ENCODE peak calls at places on chromosomes 2 and 18, in eight cellular contexts. O, S, L, Z, Y, K, E and G are unnamed samples.

GRCh38 chr2:240569523-240569997 is 1.3 kb downstream of the RNPEPL1 start:
- DNase-seq in O (peak; percentile 50), S (no peak), L (no peak), Z (no peak), Y (no peak), K (no peak), E (peak; percentile 23), G (no peak)

GRCh38 chr2:176178807-176179271 is 9.6 kb upstream of the HOXD1 start:
- DNase-seq in O (no peak), S (no peak), L (no peak), Z (no peak), Y (no peak), K (no peak), E (no peak), G (no peak)

GRCh38 chr2:43005975-43006833 is 213.8 kb upstream of the HAAO start:
- DNase-seq in O (no peak), S (no peak), L (no peak), Z (no peak), Y (no peak), K (no peak), E (no peak), G (no peak)

GRCh38 chr2:101697794-101698418 is 399 bp downstream of the MAP4K4 start:
- DNase-seq in O (no peak), S (no peak), L (peak; percentile 21), Z (no peak), Y (no peak), K (no peak), E (peak; percentile 50), G (no peak)

GRCh38 chr18:9827856-9828793 is 57.6 kb upstream of the TXNDC2 start:
- DNase-seq in O (peak; percentile 74), S (peak; percentile 86), L (peak; percentile 61), Z (no peak), Y (peak; percentile 97), K (no peak), E (no peak), G (no peak)

GRCh38 chr2:217279571-217279970 is 419.7 kb upstream of the TNP1 start:
- DNase-seq in O (no peak), S (no peak), L (no peak), Z (no peak), Y (no peak), K (no peak), E (no peak), G (no peak)

GRCh38 chr2:232879618-232880494 is 9.8 kb downstream of the SNORC start:
- DNase-seq in O (peak; percentile 33), S (no peak), L (no peak), Z (no peak), Y (no peak), K (no peak), E (no peak), G (no peak)

GRCh38 chr2:242034996-242035814 is 165.7 kb downstream of the RTP5 start:
- DNase-seq in O (no peak), S (no peak), L (no peak), Z (no peak), Y (no peak), K (no peak), E (no peak), G (no peak)

GRCh38 chr18:6578686-6579085 is 150.8 kb upstream of the ARHGAP28 start:
- DNase-seq in O (no peak), S (no peak), L (no peak), Z (no peak), Y (no peak), K (no peak), E (no peak), G (no peak)

GRCh38 chr18:79625195-79625923 is 54.2 kb upstream of the CTDP1 start:
- DNase-seq in O (no peak), S (no peak), L (peak; percentile 17), Z (no peak), Y (no peak), K (no peak), E (no peak), G (no peak)

GRCh38 chr18:48732767-48733424 is 194.1 kb downstream of the CTIF start:
- DNase-seq in O (no peak), S (no peak), L (no peak), Z (peak; percentile 59), Y (no peak), K (no peak), E (no peak), G (no peak)

GRCh38 chr2:72914226-72915075 is 2.9 kb upstream of the EMX1 start:
- DNase-seq in O (no peak), S (no peak), L (no peak), Z (no peak), Y (no peak), K (no peak), E (no peak), G (no peak)

GRCh38 chr2:163736433-163737168 is 793 bp upstream of the FIGN start:
- DNase-seq in O (peak; percentile 52), S (peak; percentile 82), L (peak; percentile 9), Z (peak; percentile 67), Y (no peak), K (no peak), E (no peak), G (no peak)

GRCh38 chr2:73922681-73923080 is 4.0 kb upstream of the DGUOK start:
- DNase-seq in O (no peak), S (no peak), L (no peak), Z (no peak), Y (no peak), K (no peak), E (no peak), G (no peak)

GRCh38 chr2:5560981-5561380 is 131.2 kb upstream of the SOX11 start:
- DNase-seq in O (no peak), S (no peak), L (no peak), Z (no peak), Y (no peak), K (no peak), E (no peak), G (no peak)

GRCh38 chr2:188122983-188123382 is 168.7 kb upstream of the GULP1 start:
- DNase-seq in O (no peak), S (no peak), L (no peak), Z (no peak), Y (no peak), K (no peak), E (no peak), G (no peak)